ENCODE peak calls at places on chromosomes 11 and 22, in eight cellular contexts. L is left ventricle myocardium inferior, Z is fibroblast of pulmonary artery, I is WTC11, U is upper lobe of right lung, T is Peyer's patch, J is AG04450, X is K562. A is an unnamed sample.

GRCh38 chr22:37569009-37569920 is 9.0 kb downstream of the CDC42EP1 start:
- DNase-seq in L (no peak), Z (no peak), I (no peak), U (peak; percentile 87), T (peak; percentile 85), J (no peak), X (no peak), A (no peak)

GRCh38 chr11:43736502-43737193 is 56.1 kb downstream of the HSD17B12 start:
- DNase-seq in L (no peak), Z (peak; percentile 65), I (no peak), U (no peak), T (no peak), J (peak; percentile 39), X (no peak), A (peak; percentile 28)

GRCh38 chr11:85685820-85686459 is at the start of gene CCDC89:
- DNase-seq in L (peak; percentile 77), Z (peak; percentile 98), I (no peak), U (peak; percentile 69), T (peak; percentile 60), J (peak; percentile 97), X (no peak), A (peak; percentile 96)

GRCh38 chr11:118870396-118871343 is 13.0 kb upstream of the CXCR5 start:
- DNase-seq in L (peak; percentile 52), Z (peak; percentile 42), I (peak; percentile 25), U (peak; percentile 69), T (peak; percentile 79), J (no peak), X (no peak), A (no peak)

GRCh38 chr22:48734961-48735360 is 1092.7 kb downstream of the BRD1 start:
- DNase-seq in L (no peak), Z (no peak), I (no peak), U (peak; percentile 27), T (no peak), J (no peak), X (no peak), A (no peak)

GRCh38 chr11:72988796-72989195 is 153.3 kb downstream of the FCHSD2 start:
- DNase-seq in L (no peak), Z (no peak), I (no peak), U (no peak), T (no peak), J (no peak), X (no peak), A (no peak)

GRCh38 chr11:46999217-46999616 is 62.7 kb downstream of the CSTPP1 start:
- DNase-seq in L (no peak), Z (no peak), I (no peak), U (no peak), T (no peak), J (no peak), X (no peak), A (no peak)

GRCh38 chr11:105206633-105207032 is 67.1 kb upstream of the CARD18 start:
- DNase-seq in L (no peak), Z (no peak), I (no peak), U (no peak), T (no peak), J (no peak), X (no peak), A (no peak)

GRCh38 chr11:114094516-114094915 is 35.0 kb downstream of the ZBTB16 start:
- DNase-seq in L (no peak), Z (no peak), I (no peak), U (no peak), T (no peak), J (no peak), X (no peak), A (no peak)

GRCh38 chr11:3220521-3221407 is 2.2 kb upstream of the MRGPRG start:
- DNase-seq in L (peak; percentile 13), Z (no peak), I (peak; percentile 11), U (peak; percentile 65), T (no peak), J (no peak), X (no peak), A (no peak)

GRCh38 chr11:69075421-69076128 is 26.8 kb downstream of the TPCN2 start:
- DNase-seq in L (peak; percentile 79), Z (peak; percentile 95), I (no peak), U (no peak), T (peak; percentile 80), J (peak; percentile 91), X (no peak), A (peak; percentile 96)

GRCh38 chr22:45246060-45246985 is 5.6 kb upstream of the KIAA0930 start:
- DNase-seq in L (no peak), Z (peak; percentile 91), I (no peak), U (no peak), T (peak; percentile 88), J (peak; percentile 94), X (no peak), A (peak; percentile 91)

GRCh38 chr11:9825315-9825714 is 161.4 kb downstream of the SWAP70 start:
- DNase-seq in L (no peak), Z (peak; percentile 10), I (no peak), U (no peak), T (no peak), J (no peak), X (no peak), A (peak; percentile 59)

GRCh38 chr11:43567396-43567975 is 113.1 kb upstream of the HSD17B12 start:
- DNase-seq in L (no peak), Z (peak; percentile 73), I (no peak), U (no peak), T (no peak), J (peak; percentile 27), X (peak; percentile 56), A (peak; percentile 44)

GRCh38 chr11:17930544-17931144 is 82.2 kb downstream of the SERGEF start:
- DNase-seq in L (no peak), Z (no peak), I (no peak), U (no peak), T (no peak), J (no peak), X (no peak), A (no peak)

GRCh38 chr22:44658371-44658953 is 43.5 kb upstream of the PRR5 start:
- DNase-seq in L (peak; percentile 44), Z (peak; percentile 87), I (no peak), U (peak; percentile 66), T (peak; percentile 60), J (no peak), X (no peak), A (no peak)

GRCh38 chr11:33040127-33040861 is 922 bp downstream of the TCP11L1 start:
- DNase-seq in L (no peak), Z (no peak), I (no peak), U (no peak), T (no peak), J (no peak), X (peak; percentile 14), A (peak; percentile 13)

GRCh38 chr22:18022851-18023250 is 1.5 kb downstream of the MICAL3 start:
- DNase-seq in L (no peak), Z (no peak), I (no peak), U (no peak), T (no peak), J (no peak), X (no peak), A (no peak)

GRCh38 chr22:18021431-18021830 is 2.9 kb downstream of the MICAL3 start:
- DNase-seq in L (no peak), Z (no peak), I (no peak), U (no peak), T (no peak), J (no peak), X (no peak), A (no peak)

GRCh38 chr22:18024956-18025720 is 777 bp upstream of the MICAL3 start:
- DNase-seq in L (no peak), Z (no peak), I (no peak), U (no peak), T (no peak), J (no peak), X (no peak), A (no peak)

GRCh38 chr22:18023509-18024275 is 669 bp downstream of the MICAL3 start:
- DNase-seq in L (peak; percentile 82), Z (peak; percentile 78), I (peak; percentile 67), U (peak; percentile 64), T (peak; percentile 87), J (peak; percentile 48), X (peak; percentile 60), A (peak; percentile 76)

GRCh38 chr22:18024276-18024939 is at the start of gene MICAL3:
- DNase-seq in L (peak; percentile 57), Z (peak; percentile 64), I (peak; percentile 38), U (peak; percentile 70), T (peak; percentile 82), J (no peak), X (peak; percentile 68), A (peak; percentile 40)
- TF ChIP-seq CTCF in L (peak; percentile 79), Z (peak; percentile 46), I (no peak), U (peak; percentile 47), T (peak; percentile 63), J (peak; percentile 58), X (peak; percentile 76), A (peak; percentile 73)

DNA sequence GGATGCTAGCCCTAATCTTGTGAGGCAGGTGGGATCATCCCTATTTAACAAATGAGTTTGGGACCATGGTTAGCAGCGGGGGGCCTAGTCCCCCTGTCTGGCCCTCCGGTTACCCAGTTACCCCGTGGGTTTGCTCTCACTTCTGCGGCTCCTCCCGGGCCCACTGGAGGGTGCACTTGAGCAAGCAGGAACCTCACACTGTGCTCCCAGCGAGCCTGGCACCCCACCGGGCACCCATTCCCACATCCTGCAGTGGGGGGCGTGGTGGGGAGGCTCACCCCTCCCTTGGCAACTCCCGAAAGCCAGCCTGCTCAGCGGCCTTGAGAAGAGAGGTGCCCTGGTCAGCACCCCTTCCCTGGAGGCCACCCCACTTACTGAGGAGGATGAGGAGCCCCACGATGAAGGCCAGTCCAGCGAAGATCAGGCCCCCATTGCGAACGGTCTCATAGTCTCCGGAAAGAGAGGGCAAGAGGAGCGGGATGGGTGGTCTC is 2.5 kb downstream of the FXYD2 start:
- DNase-seq in L (no peak), Z (peak; percentile 17), I (peak; percentile 72), U (peak; percentile 71), T (no peak), J (no peak), X (peak; percentile 56), A (no peak)
- TF ChIP-seq CTCF in L (peak; percentile 68), Z (peak; percentile 61), I (no peak), U (peak; percentile 54), T (peak; percentile 58), J (peak; percentile 61), X (peak; percentile 68), A (peak; percentile 68)

DNA sequence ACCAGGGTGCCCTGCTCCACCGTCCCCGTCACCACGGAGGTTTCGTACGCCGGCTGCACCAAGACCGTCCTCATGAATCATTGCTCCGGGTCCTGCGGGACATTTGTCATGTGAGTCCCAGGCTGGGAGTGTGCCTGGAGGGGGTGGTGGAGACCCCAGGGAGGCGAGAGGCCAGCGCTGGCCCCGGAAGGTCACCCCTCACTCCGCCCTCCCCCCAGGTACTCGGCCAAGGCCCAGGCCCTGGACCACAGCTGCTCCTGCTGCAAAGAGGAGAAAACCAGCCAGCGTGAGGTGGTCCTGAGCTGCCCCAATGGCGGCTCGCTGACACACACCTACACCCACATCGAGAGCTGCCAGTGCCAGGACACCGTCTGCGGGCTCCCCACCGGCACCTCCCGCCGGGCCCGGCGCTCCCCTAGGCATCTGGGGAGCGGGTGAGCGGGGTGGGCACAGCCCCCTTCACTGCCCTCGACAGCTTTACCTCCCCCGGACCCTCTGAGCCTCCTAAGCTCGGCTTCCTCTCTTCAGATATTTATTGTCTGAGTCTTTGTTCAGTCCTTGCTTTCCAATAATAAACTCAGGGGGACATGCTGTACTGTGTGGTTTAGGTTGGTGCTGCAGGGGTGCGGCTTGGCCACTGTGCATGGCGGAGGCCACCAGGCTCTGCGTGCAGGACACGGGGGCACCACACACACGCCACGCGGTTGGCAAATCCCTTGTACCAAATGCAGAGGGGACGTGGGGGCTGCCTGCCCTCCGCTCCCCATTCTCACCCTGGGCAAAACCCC is 35.4 kb downstream of the MUC2 start:
- DNase-seq in L (peak; percentile 5), Z (no peak), I (no peak), U (peak; percentile 63), T (no peak), J (no peak), X (no peak), A (no peak)
- TF ChIP-seq CTCF in L (no peak), Z (no peak), I (no peak), U (no peak), T (no peak), J (no peak), X (no peak), A (no peak)

GRCh38 chr11:19800714-19801519 is 88.3 kb downstream of the NAV2 start:
- DNase-seq in L (no peak), Z (no peak), I (peak; percentile 49), U (no peak), T (no peak), J (no peak), X (no peak), A (no peak)
- TF ChIP-seq CTCF in L (no peak), Z (peak; percentile 26), I (no peak), U (no peak), T (no peak), J (peak; percentile 34), X (no peak), A (peak; percentile 50)